ENCODE peak calls at places on chromosomes 1 and 21, in six cellular contexts. One of them, this sample, is unnamed.

GRCh38 chr1:3954391-3955160 is 54.5 kb upstream of the C1orf174 start:
- DNase-seq in IMR-90: no peak
- DNase-seq in neuronal stem cell: peak; percentile 45
- DNase-seq in mesendoderm: no peak
- DNase-seq in H1: no peak
- DNase-seq in trophoblast cell: no peak
- DNase-seq in this sample: no peak

GRCh38 chr1:179867493-179868330 is 9.9 kb downstream of the TOR1AIP2 start:
- DNase-seq in trophoblast cell: peak; percentile 78
- DNase-seq in H1: no peak
- DNase-seq in mesendoderm: peak; percentile 83
- DNase-seq in neuronal stem cell: peak; percentile 47
- DNase-seq in IMR-90: peak; percentile 50
- DNase-seq in this sample: peak; percentile 69

GRCh38 chr1:234610582-234611152 is 689 bp upstream of the IRF2BP2 start:
- DNase-seq in IMR-90: peak; percentile 95
- DNase-seq in trophoblast cell: peak; percentile 82
- DNase-seq in H1: peak; percentile 43
- DNase-seq in neuronal stem cell: peak; percentile 63
- DNase-seq in mesendoderm: peak; percentile 92
- DNase-seq in this sample: peak; percentile 90

GRCh38 chr21:18801468-18801867 is 397.9 kb upstream of the TMPRSS15 start:
- DNase-seq in IMR-90: no peak
- DNase-seq in trophoblast cell: no peak
- DNase-seq in mesendoderm: peak; percentile 36
- DNase-seq in H1: no peak
- DNase-seq in neuronal stem cell: no peak
- DNase-seq in this sample: no peak

GRCh38 chr1:72186733-72187307 is 95.5 kb downstream of the NEGR1 start:
- DNase-seq in mesendoderm: peak; percentile 24
- DNase-seq in IMR-90: peak; percentile 38
- DNase-seq in H1: no peak
- DNase-seq in neuronal stem cell: no peak
- DNase-seq in trophoblast cell: no peak
- DNase-seq in this sample: no peak

GRCh38 chr1:165290143-165290542 is 66.4 kb downstream of the LMX1A start:
- DNase-seq in neuronal stem cell: no peak
- DNase-seq in H1: no peak
- DNase-seq in mesendoderm: peak; percentile 33
- DNase-seq in IMR-90: no peak
- DNase-seq in trophoblast cell: no peak
- DNase-seq in this sample: no peak

GRCh38 chr1:38134294-38134755 is 87.7 kb upstream of the POU3F1 start:
- DNase-seq in trophoblast cell: no peak
- DNase-seq in H1: no peak
- DNase-seq in mesendoderm: peak; percentile 42
- DNase-seq in neuronal stem cell: no peak
- DNase-seq in IMR-90: no peak
- DNase-seq in this sample: no peak

GRCh38 chr1:28199328-28200233 is 23.1 kb upstream of the PTAFR start:
- DNase-seq in neuronal stem cell: no peak
- DNase-seq in H1: no peak
- DNase-seq in trophoblast cell: no peak
- DNase-seq in mesendoderm: no peak
- DNase-seq in IMR-90: no peak
- DNase-seq in this sample: no peak

GRCh38 chr1:191895462-191896058 is 262.7 kb upstream of the RGS18 start:
- DNase-seq in trophoblast cell: no peak
- DNase-seq in IMR-90: no peak
- DNase-seq in H1: no peak
- DNase-seq in neuronal stem cell: no peak
- DNase-seq in mesendoderm: peak; percentile 84
- DNase-seq in this sample: no peak

GRCh38 chr1:208058212-208059155 is 147.6 kb upstream of the CD34 start:
- DNase-seq in H1: no peak
- DNase-seq in neuronal stem cell: no peak
- DNase-seq in IMR-90: no peak
- DNase-seq in mesendoderm: no peak
- DNase-seq in trophoblast cell: no peak
- DNase-seq in this sample: no peak

GRCh38 chr1:152654110-152654509 is 9.1 kb upstream of the LCE2D start:
- DNase-seq in H1: no peak
- DNase-seq in IMR-90: peak; percentile 33
- DNase-seq in mesendoderm: peak; percentile 68
- DNase-seq in trophoblast cell: peak; percentile 56
- DNase-seq in neuronal stem cell: peak; percentile 17
- DNase-seq in this sample: peak; percentile 34

GRCh38 chr1:1000357-1001056 is 610 bp upstream of the HES4 start:
- DNase-seq in IMR-90: peak; percentile 89
- DNase-seq in H1: no peak
- DNase-seq in trophoblast cell: peak; percentile 83
- DNase-seq in neuronal stem cell: peak; percentile 85
- DNase-seq in mesendoderm: peak; percentile 81
- DNase-seq in this sample: peak; percentile 78

GRCh38 chr1:91559838-91560514 is 59.3 kb downstream of the CDC7 start:
- DNase-seq in H1: no peak
- DNase-seq in neuronal stem cell: no peak
- DNase-seq in IMR-90: no peak
- DNase-seq in mesendoderm: no peak
- DNase-seq in trophoblast cell: no peak
- DNase-seq in this sample: no peak

GRCh38 chr1:20447794-20448193 is 38.2 kb downstream of the CAMK2N1 start:
- DNase-seq in trophoblast cell: no peak
- DNase-seq in neuronal stem cell: no peak
- DNase-seq in IMR-90: no peak
- DNase-seq in mesendoderm: no peak
- DNase-seq in H1: no peak
- DNase-seq in this sample: no peak

GRCh38 chr1:164648211-164649080 is 89.5 kb downstream of the PBX1 start:
- DNase-seq in trophoblast cell: peak; percentile 73
- DNase-seq in H1: no peak
- DNase-seq in neuronal stem cell: no peak
- DNase-seq in IMR-90: peak; percentile 31
- DNase-seq in mesendoderm: peak; percentile 53
- DNase-seq in this sample: no peak

GRCh38 chr1:22753396-22754083 is 42.9 kb downstream of the EPHB2 start:
- DNase-seq in mesendoderm: no peak
- DNase-seq in neuronal stem cell: no peak
- DNase-seq in trophoblast cell: no peak
- DNase-seq in H1: no peak
- DNase-seq in IMR-90: peak; percentile 82
- DNase-seq in this sample: no peak

GRCh38 chr21:43018519-43018918 is 44.2 kb downstream of the PKNOX1 start:
- DNase-seq in H1: no peak
- DNase-seq in trophoblast cell: no peak
- DNase-seq in neuronal stem cell: no peak
- DNase-seq in mesendoderm: no peak
- DNase-seq in IMR-90: no peak
- DNase-seq in this sample: no peak

GRCh38 chr1:94727846-94728715 is 92.1 kb upstream of the SLC44A3 start:
- DNase-seq in H1: no peak
- DNase-seq in neuronal stem cell: no peak
- DNase-seq in mesendoderm: no peak
- DNase-seq in trophoblast cell: peak; percentile 12
- DNase-seq in IMR-90: peak; percentile 99
- DNase-seq in this sample: no peak

GRCh38 chr1:109399326-109399957 is 1.7 kb upstream of the SORT1 start:
- DNase-seq in trophoblast cell: peak; percentile 8
- DNase-seq in neuronal stem cell: peak; percentile 76
- DNase-seq in mesendoderm: peak; percentile 57
- DNase-seq in IMR-90: peak; percentile 59
- DNase-seq in H1: no peak
- DNase-seq in this sample: no peak

GRCh38 chr1:172143384-172144025 is 277.0 kb upstream of the C1orf105 start:
- DNase-seq in IMR-90: peak; percentile 70
- DNase-seq in trophoblast cell: no peak
- DNase-seq in H1: no peak
- DNase-seq in neuronal stem cell: no peak
- DNase-seq in mesendoderm: no peak
- DNase-seq in this sample: no peak

GRCh38 chr1:25817840-25818501 is 1.8 kb upstream of the MTFR1L start:
- DNase-seq in H1: no peak
- DNase-seq in IMR-90: no peak
- DNase-seq in trophoblast cell: no peak
- DNase-seq in mesendoderm: peak; percentile 78
- DNase-seq in neuronal stem cell: no peak
- DNase-seq in this sample: peak; percentile 61

GRCh38 chr1:6489799-6490180 is 1.7 kb downstream of the PLEKHG5 start:
- DNase-seq in IMR-90: peak; percentile 69
- DNase-seq in mesendoderm: peak; percentile 80
- DNase-seq in neuronal stem cell: peak; percentile 73
- DNase-seq in H1: no peak
- DNase-seq in trophoblast cell: peak; percentile 70
- DNase-seq in this sample: peak; percentile 82

GRCh38 chr1:24503003-24503751 is 541 bp downstream of the RCAN3 start:
- DNase-seq in trophoblast cell: peak; percentile 12
- DNase-seq in IMR-90: no peak
- DNase-seq in H1: no peak
- DNase-seq in neuronal stem cell: no peak
- DNase-seq in mesendoderm: no peak
- DNase-seq in this sample: no peak

GRCh38 chr1:221961532-221962292 is 219.8 kb upstream of the DUSP10 start:
- DNase-seq in H1: no peak
- DNase-seq in mesendoderm: peak; percentile 40
- DNase-seq in trophoblast cell: no peak
- DNase-seq in IMR-90: peak; percentile 61
- DNase-seq in neuronal stem cell: no peak
- DNase-seq in this sample: no peak

GRCh38 chr1:229579101-229579651 is 20.7 kb upstream of the ABCB10 start:
- DNase-seq in IMR-90: peak; percentile 24
- DNase-seq in trophoblast cell: no peak
- DNase-seq in mesendoderm: no peak
- DNase-seq in H1: no peak
- DNase-seq in neuronal stem cell: peak; percentile 21
- DNase-seq in this sample: no peak

GRCh38 chr1:8223531-8223930 is 94.4 kb upstream of the SLC45A1 start:
- DNase-seq in H1: no peak
- DNase-seq in neuronal stem cell: no peak
- DNase-seq in trophoblast cell: no peak
- DNase-seq in IMR-90: no peak
- DNase-seq in mesendoderm: no peak
- DNase-seq in this sample: no peak
- H4K8ac ChIP-seq in H1: no peak overlapping the region
- H4K8ac ChIP-seq in neuronal stem cell: no peak overlapping the region
- H4K8ac ChIP-seq in trophoblast cell: no peak overlapping the region
- H4K8ac ChIP-seq in IMR-90: peak overlapping the region; percentile 17
- H4K8ac ChIP-seq in mesendoderm: no peak overlapping the region
- H4K8ac ChIP-seq in this sample: no peak overlapping the region

DNA sequence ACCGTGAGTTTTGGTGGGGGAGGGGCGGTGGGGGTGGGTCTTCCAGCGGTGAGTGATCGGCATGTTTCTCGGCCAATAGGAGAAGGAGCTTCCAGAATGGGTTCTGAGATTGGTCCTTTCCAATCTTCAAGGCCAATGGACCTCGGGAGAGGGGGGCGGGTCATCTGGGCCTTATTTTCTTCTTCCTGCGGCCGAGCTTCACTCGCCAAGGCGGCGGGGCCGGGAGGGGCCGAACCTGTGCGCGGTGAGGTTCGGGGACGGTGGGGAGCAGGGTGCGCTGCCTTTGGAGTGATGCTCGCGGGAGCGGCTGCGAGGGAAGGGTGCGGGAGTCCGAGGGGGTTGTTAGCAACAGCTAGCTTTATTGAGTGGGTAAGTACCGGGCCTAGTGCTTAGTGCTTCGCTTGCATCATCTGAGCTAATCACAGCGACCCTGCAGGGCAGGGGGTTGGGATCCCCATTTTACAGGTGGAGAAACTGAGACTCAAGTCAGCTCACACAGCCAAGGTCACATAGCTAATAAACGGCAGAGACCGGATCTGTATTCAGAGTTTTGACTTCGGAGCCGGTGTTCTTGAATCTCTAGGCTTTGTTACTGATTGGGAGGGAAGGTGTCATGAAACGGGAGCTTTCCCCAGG is 475 bp downstream of the KDM4A start:
- DNase-seq in trophoblast cell: peak; percentile 92
- DNase-seq in mesendoderm: peak; percentile 99
- DNase-seq in H1: peak; percentile 92
- DNase-seq in neuronal stem cell: peak; percentile 98
- DNase-seq in IMR-90: peak; percentile 99
- DNase-seq in this sample: peak; percentile 97
- H4K8ac ChIP-seq in trophoblast cell: peak overlapping the region; percentile 86
- H4K8ac ChIP-seq in mesendoderm: no peak overlapping the region
- H4K8ac ChIP-seq in H1: peak overlapping the region; percentile 94
- H4K8ac ChIP-seq in neuronal stem cell: no peak overlapping the region
- H4K8ac ChIP-seq in IMR-90: peak overlapping the region; percentile 94
- H4K8ac ChIP-seq in this sample: no peak overlapping the region

GRCh38 chr1:31701137-31701736 is 2.6 kb downstream of the COL16A1 start:
- DNase-seq in trophoblast cell: peak; percentile 66
- DNase-seq in mesendoderm: peak; percentile 84
- DNase-seq in IMR-90: peak; percentile 98
- DNase-seq in H1: no peak
- DNase-seq in neuronal stem cell: no peak
- DNase-seq in this sample: no peak
- H4K8ac ChIP-seq in trophoblast cell: peak overlapping the region; percentile 31
- H4K8ac ChIP-seq in mesendoderm: no peak overlapping the region
- H4K8ac ChIP-seq in IMR-90: peak overlapping the region; percentile 89
- H4K8ac ChIP-seq in H1: no peak overlapping the region
- H4K8ac ChIP-seq in neuronal stem cell: no peak overlapping the region
- H4K8ac ChIP-seq in this sample: no peak overlapping the region

DNA sequence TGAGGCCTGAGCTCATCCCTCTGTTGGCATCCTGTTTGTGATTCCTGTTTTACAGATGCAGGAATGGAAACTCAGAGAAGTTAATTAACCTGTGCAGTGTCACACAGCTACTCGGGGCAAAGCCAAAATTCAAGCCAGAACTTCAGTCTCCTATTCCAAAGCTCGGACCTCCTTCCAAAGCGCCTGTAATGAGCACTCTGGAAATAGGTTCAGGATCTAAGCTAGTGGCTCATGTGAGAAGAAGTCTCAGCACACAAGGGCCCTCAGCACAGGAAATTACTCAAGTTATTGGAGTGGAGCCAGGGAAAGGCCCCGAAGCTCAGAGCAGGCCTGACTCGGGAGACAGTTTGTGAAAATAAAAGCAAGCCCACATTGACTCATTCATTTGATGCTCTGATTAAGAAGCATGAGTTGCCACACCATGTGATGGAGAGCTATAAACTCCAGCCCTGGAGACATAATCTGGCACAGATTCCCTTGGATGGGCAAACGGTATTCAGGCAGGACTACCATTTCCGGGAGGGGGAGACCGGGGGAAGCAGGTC is 50.6 kb upstream of the LYST start:
- DNase-seq in IMR-90: peak; percentile 99
- DNase-seq in H1: no peak
- DNase-seq in trophoblast cell: peak; percentile 41
- DNase-seq in neuronal stem cell: no peak
- DNase-seq in mesendoderm: no peak
- DNase-seq in this sample: no peak
- H4K8ac ChIP-seq in IMR-90: peak overlapping the region; percentile 46
- H4K8ac ChIP-seq in H1: no peak overlapping the region
- H4K8ac ChIP-seq in trophoblast cell: no peak overlapping the region
- H4K8ac ChIP-seq in neuronal stem cell: no peak overlapping the region
- H4K8ac ChIP-seq in mesendoderm: no peak overlapping the region
- H4K8ac ChIP-seq in this sample: no peak overlapping the region